ENCODE peak calls at places on chromosomes 1 and 21, in seven cellular contexts. B is nucleus accumbens; L is stimulated activated CD4-positive, alpha-beta T cell treated with anti-CD3 and anti-CD28 coated beads, Interleukin-4, amount 100 ng/mL, for 24 hours; C is AG08396; U is lung microvascular endothelial cell; V is hepatic stellate cell; G is HEK293T. W is an unnamed sample.

GRCh38 chr21:16992448-16992847 is 520.4 kb upstream of the CXADR start:
- DNase-seq in B (no peak), L (no peak), C (no peak), U (no peak), V (no peak), G (no peak), W (no peak)

GRCh38 chr1:39277876-39278275 is 73.4 kb downstream of the MACF1 start:
- DNase-seq in B (no peak), L (no peak), C (no peak), U (no peak), V (no peak), G (no peak), W (no peak)

GRCh38 chr1:200034821-200035396 is 7.4 kb downstream of the NR5A2 start:
- DNase-seq in B (no peak), L (no peak), C (no peak), U (peak; percentile 34), V (no peak), G (no peak), W (no peak)

GRCh38 chr1:175591083-175591743 is 152.2 kb downstream of the TNR start:
- DNase-seq in B (no peak), L (no peak), C (no peak), U (no peak), V (no peak), G (no peak), W (peak; percentile 62)

GRCh38 chr1:98914547-98914946 is 90.1 kb downstream of the PLPPR5 start:
- DNase-seq in B (no peak), L (no peak), C (no peak), U (no peak), V (no peak), G (no peak), W (no peak)

GRCh38 chr1:37338658-37339057 is 135.7 kb upstream of the ZC3H12A start:
- DNase-seq in B (no peak), L (no peak), C (no peak), U (no peak), V (no peak), G (no peak), W (peak; percentile 65)

GRCh38 chr1:169785267-169785666 is 9.4 kb downstream of the METTL18 start:
- DNase-seq in B (no peak), L (no peak), C (no peak), U (no peak), V (no peak), G (no peak), W (no peak)

GRCh38 chr1:94418664-94419655 is 771 bp downstream of the ABCD3 start:
- DNase-seq in B (no peak), L (no peak), C (peak; percentile 43), U (peak; percentile 54), V (peak; percentile 21), G (peak; percentile 41), W (no peak)

GRCh38 chr21:38999148-38999547 is 184.1 kb downstream of the PSMG1 start:
- DNase-seq in B (no peak), L (no peak), C (no peak), U (no peak), V (peak; percentile 41), G (no peak), W (no peak)

GRCh38 chr1:202160377-202160940 is at the start of gene PTPN7:
- DNase-seq in B (no peak), L (peak; percentile 91), C (no peak), U (no peak), V (no peak), G (no peak), W (no peak)

GRCh38 chr1:170581041-170581440 is 49.1 kb downstream of the GORAB start:
- DNase-seq in B (no peak), L (no peak), C (no peak), U (no peak), V (no peak), G (no peak), W (no peak)

GRCh38 chr21:41164981-41165650 is 2.8 kb upstream of the BACE2 start:
- DNase-seq in B (no peak), L (no peak), C (no peak), U (peak; percentile 83), V (no peak), G (no peak), W (no peak)

GRCh38 chr1:107139833-107140702 is 771 bp upstream of the NTNG1 start:
- DNase-seq in B (no peak), L (no peak), C (peak; percentile 17), U (peak; percentile 10), V (peak; percentile 11), G (peak; percentile 52), W (peak; percentile 33)

GRCh38 chr1:247060771-247061170 is 17.8 kb downstream of the ZNF670 start:
- DNase-seq in B (no peak), L (no peak), C (no peak), U (no peak), V (no peak), G (no peak), W (no peak)

GRCh38 chr1:241932845-241933244 is 24.7 kb upstream of the BECN2 start:
- DNase-seq in B (no peak), L (no peak), C (no peak), U (no peak), V (no peak), G (no peak), W (no peak)

GRCh38 chr1:109252167-109252892 is 3.0 kb downstream of the CELSR2 start:
- DNase-seq in B (no peak), L (no peak), C (no peak), U (no peak), V (no peak), G (no peak), W (no peak)

GRCh38 chr1:200183637-200184036 is 156.1 kb downstream of the NR5A2 start:
- DNase-seq in B (no peak), L (no peak), C (no peak), U (no peak), V (no peak), G (no peak), W (no peak)

GRCh38 chr1:67060811-67061218 is 6.9 kb upstream of the SLC35D1 start:
- DNase-seq in B (no peak), L (no peak), C (peak; percentile 91), U (peak; percentile 4), V (peak; percentile 75), G (no peak), W (no peak)

GRCh38 chr1:219085988-219086387 is 87.7 kb upstream of the LYPLAL1 start:
- DNase-seq in B (no peak), L (no peak), C (no peak), U (no peak), V (no peak), G (no peak), W (no peak)

GRCh38 chr1:98053471-98054366 is 132.9 kb upstream of the DPYD start:
- DNase-seq in B (no peak), L (peak; percentile 50), C (peak; percentile 80), U (peak; percentile 72), V (peak; percentile 67), G (peak; percentile 80), W (peak; percentile 89)

GRCh38 chr1:115969509-115969908 is 6.8 kb upstream of the SLC22A15 start:
- DNase-seq in B (no peak), L (no peak), C (no peak), U (no peak), V (no peak), G (peak; percentile 77), W (peak; percentile 72)

GRCh38 chr1:83860506-83861221 is 138.3 kb downstream of the TTLL7 start:
- DNase-seq in B (no peak), L (peak; percentile 76), C (peak; percentile 39), U (peak; percentile 79), V (no peak), G (peak; percentile 69), W (peak; percentile 57)

GRCh38 chr1:239706245-239706892 is 320.0 kb downstream of the CHRM3 start:
- DNase-seq in B (no peak), L (no peak), C (no peak), U (no peak), V (no peak), G (no peak), W (no peak)

GRCh38 chr21:27954806-27955205 is 987.9 kb upstream of the ADAMTS5 start:
- DNase-seq in B (no peak), L (no peak), C (peak; percentile 6), U (no peak), V (no peak), G (no peak), W (no peak)

GRCh38 chr1:183206538-183207117 is 20.6 kb downstream of the LAMC2 start:
- DNase-seq in B (no peak), L (no peak), C (no peak), U (no peak), V (no peak), G (no peak), W (no peak)

GRCh38 chr1:54142146-54142900 is 10.5 kb downstream of the CDCP2 start:
- DNase-seq in B (no peak), L (no peak), C (no peak), U (no peak), V (no peak), G (no peak), W (no peak)

GRCh38 chr1:203459671-203460201 is 15.9 kb upstream of the PRELP start:
- DNase-seq in B (no peak), L (no peak), C (no peak), U (no peak), V (no peak), G (no peak), W (no peak)

GRCh38 chr1:117210831-117211261 is at the start of gene VTCN1:
- DNase-seq in B (no peak), L (no peak), C (no peak), U (no peak), V (no peak), G (no peak), W (no peak)

GRCh38 chr1:225454733-225455132 is 26.9 kb upstream of the LBR start:
- DNase-seq in B (no peak), L (peak; percentile 93), C (peak; percentile 81), U (peak; percentile 50), V (peak; percentile 91), G (no peak), W (no peak)

GRCh38 chr1:46394108-46394871 is at the start of gene FAAH:
- DNase-seq in B (no peak), L (peak; percentile 42), C (no peak), U (peak; percentile 54), V (no peak), G (no peak), W (no peak)